ENCODE peak calls at places on chromosomes 11 and 22, in nine cellular contexts. F is cardiac muscle cell, R is BE2C, J is MM.1S, B is suprapubic skin, T is colonic mucosa, U is PC-3, C is IMR-90, H is Peyer's patch. L is an unnamed sample. For H3K36me3, H3K4me1 and H3K27me3, the result is how much of the 10 kb centered on the place peaks cover.

GRCh38 chr22:24775769-24776492 is 1.4 kb upstream of the PIWIL3 start:
- DNase-seq in U (peak), C (peak), B (peak), R (no peak), H (no peak), F (no peak), J (no peak), T (no peak), L (no peak)

GRCh38 chr11:64607381-64608259 is 16.6 kb downstream of the SLC22A12 start:
- DNase-seq in H (no peak), J (no peak), U (peak), T (peak), F (no peak), C (peak), R (no peak), B (no peak), L (no peak)

GRCh38 chr22:24589518-24590030 is 3.3 kb downstream of the LRRC75B start:
- DNase-seq in B (no peak), U (no peak), H (no peak), J (no peak), F (no peak), C (no peak), R (no peak), T (no peak), L (no peak)

GRCh38 chr11:120079750-120080610 is 57.9 kb downstream of the TRIM29 start:
- DNase-seq in J (no peak), B (no peak), U (no peak), F (no peak), R (peak), T (no peak), C (no peak), H (no peak), L (no peak)

GRCh38 chr22:30717331-30717921 is 22.8 kb downstream of the OSBP2 start:
- DNase-seq in U (peak), B (no peak), C (peak), R (no peak), J (no peak), T (no peak), H (no peak), F (no peak), L (no peak)

GRCh38 chr22:50473088-50473487 is 1.7 kb downstream of the SBF1 start:
- DNase-seq in T (peak), F (no peak), J (peak), U (peak), B (no peak), H (no peak), R (no peak), C (no peak), L (peak)

GRCh38 chr11:12092714-12093113 is 17.7 kb upstream of the MICAL2 start:
- DNase-seq in T (no peak), C (no peak), U (no peak), B (no peak), H (peak), R (no peak), J (no peak), F (no peak), L (no peak)

GRCh38 chr11:5363712-5364111 is 12.4 kb downstream of the OR51B6 start:
- DNase-seq in R (no peak), B (no peak), F (no peak), J (no peak), H (no peak), U (no peak), T (no peak), C (no peak), L (no peak)

GRCh38 chr22:32204211-32204855 is 540 bp downstream of the RFPL2 start:
- DNase-seq in F (peak), U (no peak), H (no peak), R (no peak), T (no peak), J (no peak), B (no peak), C (no peak), L (peak)

GRCh38 chr22:31583861-31584485 is 78.0 kb downstream of the PISD start:
- DNase-seq in R (no peak), J (no peak), H (no peak), B (peak), C (peak), T (no peak), F (no peak), U (peak), L (no peak)

GRCh38 chr11:2151500-2152257 is 9.3 kb downstream of the INS start:
- DNase-seq in J (peak), T (peak), C (peak), F (peak), U (peak), B (peak), H (peak), R (peak), L (peak)

GRCh38 chr11:17526931-17527660 is 17.1 kb downstream of the USH1C start:
- DNase-seq in C (no peak), R (no peak), F (no peak), T (no peak), J (no peak), U (no peak), B (no peak), H (peak), L (no peak)
- H3K36me3 ChIP-seq in C (under half), R (under half), F (under half), T (under half), J (under half), U (under half), B (under half), H (under half), L (under half)

DNA sequence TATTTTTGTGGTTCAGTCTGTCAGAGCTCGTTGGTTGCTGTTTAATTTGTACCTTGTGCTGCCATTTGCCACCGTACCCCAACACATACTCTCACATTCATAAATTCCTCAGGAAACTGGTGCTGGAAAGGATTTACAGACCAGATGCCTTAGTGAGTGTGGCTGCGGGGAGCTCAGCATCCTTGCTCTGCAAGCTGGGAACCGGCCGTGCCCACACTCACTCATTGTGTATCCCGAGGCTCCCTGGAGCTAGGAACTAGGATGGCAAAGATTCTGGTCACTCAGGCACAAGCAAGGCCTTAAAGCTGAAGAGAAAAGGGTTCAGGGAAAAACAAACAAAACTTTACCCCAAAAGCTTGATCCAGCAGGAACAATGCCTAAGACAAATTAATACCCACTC is 64.6 kb upstream of the TTC12 start:
- DNase-seq in J (no peak), H (no peak), F (no peak), U (no peak), T (no peak), B (no peak), C (no peak), R (no peak), L (no peak)
- H3K4me1 ChIP-seq in J (under half), H (under half), F (under half), U (under half), T (under half), B (under half), C (under half), R (under half), L (under half)

GRCh38 chr11:124863137-124863825 is 2.0 kb upstream of the ROBO3 start:
- DNase-seq in F (peak), C (peak), U (peak), J (no peak), B (peak), R (no peak), T (no peak), H (peak), L (no peak)

GRCh38 chr11:124864176-124864891 is 898 bp upstream of the ROBO3 start:
- DNase-seq in H (no peak), U (no peak), T (no peak), J (no peak), F (no peak), B (peak), C (no peak), R (no peak), L (no peak)

GRCh38 chr11:124864892-124865180 is 396 bp upstream of the ROBO3 start:
- DNase-seq in U (no peak), C (no peak), H (no peak), B (peak), F (no peak), R (no peak), T (no peak), J (no peak), L (no peak)

GRCh38 chr11:124865181-124865901 is at the start of gene ROBO3:
- DNase-seq in C (no peak), F (no peak), R (no peak), U (no peak), T (no peak), H (no peak), J (no peak), B (peak), L (no peak)

DNA sequence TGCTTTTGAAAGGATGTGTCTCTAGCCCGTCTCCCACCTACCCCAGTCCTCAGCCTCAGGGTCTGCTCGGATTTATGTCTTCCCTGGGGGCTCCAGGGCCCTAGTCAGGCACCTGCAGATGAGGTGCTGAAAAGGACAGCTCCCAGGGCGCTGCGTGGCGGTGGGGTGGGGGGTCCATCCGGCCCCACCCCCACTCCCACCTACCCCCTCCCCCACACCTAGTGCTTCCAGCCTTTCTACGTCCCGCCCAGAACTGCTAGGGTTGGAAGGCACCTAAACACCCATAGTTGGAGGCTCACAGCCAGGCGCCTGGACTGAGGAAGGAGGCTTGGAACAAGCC is 1.4 kb upstream of the ROBO3 start:
- DNase-seq in B (peak), J (no peak), T (no peak), R (no peak), F (peak), H (peak), U (peak), C (no peak), L (no peak)
- H3K27me3 ChIP-seq in B (half or more), J (half or more), T (half or more), R (half or more), F (half or more), H (under half), U (half or more), C (half or more), L (under half)

DNA sequence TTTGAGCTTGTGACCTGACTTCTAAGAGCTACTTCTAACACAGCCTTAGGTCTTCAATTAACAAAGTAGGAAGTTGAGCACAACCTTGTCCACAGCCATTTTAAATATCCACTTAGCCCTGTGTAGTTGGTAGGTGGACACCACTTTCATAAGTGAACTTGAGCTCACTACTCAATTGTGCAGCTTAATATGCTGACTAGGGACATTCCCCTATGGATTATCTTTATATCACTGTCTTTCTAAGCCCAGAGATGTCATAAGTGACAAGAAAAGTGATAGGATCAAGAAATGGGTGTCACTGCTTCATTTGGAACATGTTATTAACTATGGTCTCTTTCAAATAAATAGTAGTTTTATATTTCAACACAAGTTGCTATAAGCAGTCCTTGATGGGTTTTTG is 4.0 kb upstream of the ATP5MG start:
- DNase-seq in T (no peak), J (no peak), B (no peak), H (no peak), F (no peak), U (no peak), C (no peak), R (no peak), L (no peak)
- H3K36me3 ChIP-seq in T (under half), J (under half), B (half or more), H (half or more), F (under half), U (under half), C (under half), R (under half), L (under half)

DNA sequence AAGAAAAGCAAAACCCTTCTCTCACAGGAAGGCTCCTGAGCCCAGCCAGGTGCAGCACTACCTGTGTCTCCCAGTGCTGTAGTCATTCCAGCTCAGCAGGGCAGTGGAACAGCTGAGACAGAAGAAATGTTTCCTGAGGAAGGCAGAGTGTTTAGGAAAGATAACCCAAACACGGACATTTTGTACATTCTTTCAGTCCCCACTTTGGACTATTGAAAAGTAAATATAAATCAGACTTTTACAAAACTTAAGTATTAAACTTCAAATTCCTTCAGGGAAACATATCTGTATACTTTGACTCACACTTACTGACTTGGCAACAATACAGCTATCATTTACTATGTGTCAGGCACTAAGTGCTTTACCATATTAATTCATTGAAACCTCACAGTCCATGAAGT is 40.4 kb downstream of the RRAS2 start:
- DNase-seq in R (no peak), T (no peak), F (no peak), H (no peak), C (peak), J (no peak), U (peak), B (no peak), L (no peak)
- H3K4me1 ChIP-seq in R (under half), T (under half), F (under half), H (under half), C (under half), J (under half), U (under half), B (under half), L (under half)

DNA sequence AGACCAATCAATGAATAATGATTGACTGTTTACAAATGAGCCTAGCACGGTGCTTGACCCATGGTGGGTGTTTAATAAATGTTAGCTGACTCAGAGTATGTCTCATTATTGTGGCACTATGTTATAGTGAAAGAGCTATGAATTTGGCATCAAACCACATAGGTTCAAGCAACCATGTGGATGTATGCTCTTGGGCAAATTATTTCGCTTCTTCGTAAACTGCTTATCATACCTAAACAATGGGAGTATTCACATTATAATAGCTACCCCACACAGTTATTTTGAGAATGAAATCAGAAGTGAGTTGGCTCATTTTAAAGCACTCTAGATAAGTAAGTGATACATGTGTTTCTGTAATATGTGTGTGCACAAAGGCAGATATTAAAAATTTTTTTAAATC is 118.7 kb upstream of the HSD17B12 start:
- DNase-seq in R (no peak), T (no peak), C (no peak), H (no peak), F (no peak), B (no peak), U (no peak), J (no peak), L (no peak)
- H3K27me3 ChIP-seq in R (under half), T (under half), C (under half), H (under half), F (under half), B (under half), U (half or more), J (under half), L (under half)

L was measured in naive thymus-derived CD4-positive, alpha-beta T cell.